ENCODE peak calls at places on chromosomes 11 and 22, in four cellular contexts. Y is pancreas, P is DND-41, E is right atrium auricular region. W is an unnamed sample. For H3K4me1, the result is how much of the 10 kb centered on the place peaks cover.

GRCh38 chr11:73981051-73981805 is 1.4 kb downstream of the UCP2 start:
- DNase-seq in E (no peak), P (no peak), Y (peak), W (no peak)

GRCh38 chr11:115321602-115322289 is 182.5 kb downstream of the CADM1 start:
- DNase-seq in Y (no peak), P (no peak), E (no peak), W (no peak)

GRCh38 chr11:19499999-19500398 is 212.6 kb upstream of the NAV2 start:
- DNase-seq in Y (no peak), P (no peak), E (no peak), W (no peak)

GRCh38 chr11:114678125-114679036 is at the start of gene NXPE2:
- DNase-seq in P (no peak), Y (no peak), E (no peak), W (no peak)

GRCh38 chr11:130131957-130132850 is 27.4 kb upstream of the ST14 start:
- DNase-seq in E (peak), Y (no peak), P (peak), W (peak)

GRCh38 chr11:72630104-72630852 is 43.9 kb downstream of the PDE2A start:
- DNase-seq in P (no peak), E (no peak), Y (no peak), W (no peak)

GRCh38 chr22:44698531-44699421 is 3.2 kb upstream of the PRR5 start:
- DNase-seq in E (peak), Y (no peak), P (no peak), W (peak)

GRCh38 chr22:27992294-27993165 is 73.5 kb upstream of the PITPNB start:
- DNase-seq in E (no peak), P (no peak), Y (peak), W (no peak)

GRCh38 chr11:128845334-128845780 is 21.7 kb downstream of the KCNJ1 start:
- DNase-seq in E (no peak), Y (no peak), P (peak), W (no peak)

GRCh38 chr11:91136631-91137030 is 913.8 kb upstream of the CHORDC1 start:
- DNase-seq in E (no peak), Y (no peak), P (no peak), W (no peak)

GRCh38 chr11:69037074-69037473 is 11.7 kb upstream of the TPCN2 start:
- DNase-seq in P (no peak), Y (no peak), E (no peak), W (no peak)

GRCh38 chr22:27008454-27008853 is 351.1 kb downstream of the MIAT start:
- DNase-seq in E (no peak), Y (no peak), P (no peak), W (no peak)

GRCh38 chr11:2933376-2934056 is 4.3 kb upstream of the PHLDA2 start:
- DNase-seq in P (peak), Y (peak), E (peak), W (peak)

GRCh38 chr11:6321961-6322362 is 1.7 kb upstream of the CAVIN3 start:
- DNase-seq in P (no peak), E (no peak), Y (no peak), W (no peak)

GRCh38 chr11:17719940-17720795 is 797 bp downstream of the MYOD1 start:
- DNase-seq in Y (no peak), P (no peak), E (no peak), W (no peak)

GRCh38 chr22:45007946-45008852 is 1.6 kb downstream of the PHF21B start:
- DNase-seq in E (no peak), Y (peak), P (no peak), W (no peak)

GRCh38 chr22:29382575-29383328 is 5.6 kb downstream of the AP1B1 start:
- DNase-seq in Y (no peak), P (no peak), E (no peak), W (no peak)

GRCh38 chr11:114308689-114309089 is 12.5 kb downstream of the NNMT start:
- DNase-seq in Y (no peak), E (peak), P (no peak), W (no peak)

GRCh38 chr22:50218996-50219727 is 18.4 kb downstream of the SELENOO start:
- DNase-seq in Y (peak), E (peak), P (peak), W (peak)

GRCh38 chr11:23233075-23233474 is 372.8 kb upstream of the CCDC179 start:
- DNase-seq in Y (no peak), P (no peak), E (no peak), W (no peak)

GRCh38 chr11:9759519-9760179 is 95.8 kb downstream of the SWAP70 start:
- DNase-seq in P (peak), Y (peak), E (peak), W (peak)

GRCh38 chr11:35077709-35078695 is 61.0 kb upstream of the CD44 start:
- DNase-seq in P (peak), E (no peak), Y (no peak), W (no peak)

GRCh38 chr11:84720706-84721402 is 906.3 kb downstream of the DLG2 start:
- DNase-seq in P (no peak), E (peak), Y (peak), W (peak)

GRCh38 chr11:110747531-110747930 is 35.3 kb upstream of the ARHGAP20 start:
- DNase-seq in P (no peak), E (no peak), Y (no peak), W (no peak)

GRCh38 chr11:77267910-77268309 is 33.6 kb downstream of the GDPD4 start:
- DNase-seq in P (no peak), E (no peak), Y (no peak), W (no peak)

GRCh38 chr22:49255741-49256318 is 571.8 kb downstream of the BRD1 start:
- DNase-seq in E (no peak), P (no peak), Y (peak), W (no peak)

GRCh38 chr11:66676279-66676919 is 1.3 kb downstream of the RBM4B start:
- DNase-seq in P (no peak), Y (no peak), E (no peak), W (no peak)

GRCh38 chr11:64146036-64146943 is 19.6 kb downstream of the MACROD1 start:
- DNase-seq in Y (peak), P (peak), E (no peak), W (peak)

GRCh38 chr11:133078591-133079179 is 453.6 kb downstream of the OPCML start:
- DNase-seq in Y (peak), P (peak), E (no peak), W (peak)

GRCh38 chr22:49921508-49922278 is 3.3 kb downstream of the CRELD2 start:
- DNase-seq in E (no peak), Y (no peak), P (no peak), W (no peak)

GRCh38 chr11:120709808-120710207 is 198.3 kb downstream of the GRIK4 start:
- DNase-seq in Y (no peak), P (no peak), E (peak), W (no peak)

GRCh38 chr11:44766112-44766971 is 39.6 kb downstream of the TSPAN18 start:
- DNase-seq in P (no peak), E (peak), Y (no peak), W (no peak)

GRCh38 chr11:130246719-130247118 is 68.0 kb downstream of the ZBTB44 start:
- DNase-seq in Y (no peak), P (no peak), E (no peak), W (no peak)

GRCh38 chr11:86551286-86551685 is 121.1 kb downstream of the ME3 start:
- DNase-seq in Y (no peak), E (no peak), P (no peak), W (peak)

GRCh38 chr22:42904049-42904448 is 47.0 kb upstream of the ARFGAP3 start:
- DNase-seq in Y (no peak), E (no peak), P (no peak), W (no peak)
- H3K4me1 ChIP-seq in Y (under half), E (half or more), P (under half), W (under half)

GRCh38 chr22:39098576-39098975 is 1.5 kb downstream of the APOBEC3H start:
- DNase-seq in P (no peak), E (no peak), Y (no peak), W (no peak)

GRCh38 chr22:39095971-39096370 is 1.1 kb upstream of the APOBEC3H start:
- DNase-seq in Y (no peak), E (no peak), P (no peak), W (no peak)

GRCh38 chr22:39094717-39095389 is 2.2 kb upstream of the APOBEC3H start:
- DNase-seq in E (no peak), P (no peak), Y (no peak), W (no peak)

GRCh38 chr22:39098026-39098425 is 982 bp downstream of the APOBEC3H start:
- DNase-seq in E (no peak), P (no peak), Y (no peak), W (no peak)

DNA sequence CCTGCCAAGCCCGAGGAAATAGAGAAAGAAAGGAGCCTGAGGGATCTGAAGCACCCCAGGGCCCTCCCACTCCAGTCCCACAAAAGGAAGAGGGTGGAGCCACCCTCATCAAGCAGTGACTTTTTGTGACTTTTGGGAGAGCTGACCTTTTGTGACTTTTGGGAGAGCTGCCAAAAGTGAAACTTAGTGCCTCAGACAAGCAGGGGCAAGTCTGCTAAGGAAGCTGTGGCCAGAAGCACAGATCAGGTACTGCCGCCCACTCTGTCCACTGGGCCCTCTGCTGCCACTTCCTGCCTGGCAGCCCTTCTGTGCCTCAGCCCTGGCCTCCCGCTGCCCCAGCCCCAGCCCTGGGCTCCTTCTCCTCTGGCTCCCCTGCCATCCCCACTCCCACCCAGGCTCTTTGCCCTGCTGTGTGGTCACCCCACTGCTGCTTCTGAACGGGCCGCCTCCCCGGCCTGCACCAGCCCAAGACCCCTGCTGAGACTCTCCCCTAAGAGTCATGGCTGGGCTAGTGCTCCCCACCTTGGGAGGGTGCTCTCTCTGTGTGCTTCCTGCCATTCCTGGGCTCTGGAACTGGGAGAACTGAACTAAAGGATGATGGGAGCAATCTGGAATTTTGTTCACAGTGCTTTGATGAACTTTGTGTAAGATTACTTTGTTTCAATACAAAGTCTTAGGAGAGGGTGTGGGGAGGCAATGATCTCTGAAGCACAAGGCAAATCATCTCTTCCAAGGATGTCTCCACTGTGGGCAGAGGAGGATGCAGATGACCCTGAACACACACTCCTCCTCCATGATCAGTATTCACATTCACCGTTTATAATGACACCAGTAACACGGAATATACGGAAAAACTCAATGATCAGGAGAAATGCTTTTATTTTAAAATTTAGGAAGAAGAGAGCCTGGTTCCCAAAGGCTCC is at the start of gene APOBEC3H:
- DNase-seq in P (peak), E (no peak), Y (no peak), W (peak)
- H3K27ac ChIP-seq in P (peak), E (peak), Y (no peak), W (peak)

GRCh38 chr11:94740975-94741707 is 27.0 kb upstream of the AMOTL1 start:
- DNase-seq in P (no peak), Y (peak), E (no peak), W (no peak)

GRCh38 chr11:94738746-94739145 is 29.4 kb upstream of the AMOTL1 start:
- DNase-seq in E (no peak), Y (no peak), P (no peak), W (no peak)

GRCh38 chr11:94739331-94739730 is 28.8 kb upstream of the AMOTL1 start:
- DNase-seq in P (no peak), Y (no peak), E (no peak), W (no peak)

GRCh38 chr11:94742645-94743044 is 25.5 kb upstream of the AMOTL1 start:
- DNase-seq in P (no peak), Y (no peak), E (no peak), W (no peak)

DNA sequence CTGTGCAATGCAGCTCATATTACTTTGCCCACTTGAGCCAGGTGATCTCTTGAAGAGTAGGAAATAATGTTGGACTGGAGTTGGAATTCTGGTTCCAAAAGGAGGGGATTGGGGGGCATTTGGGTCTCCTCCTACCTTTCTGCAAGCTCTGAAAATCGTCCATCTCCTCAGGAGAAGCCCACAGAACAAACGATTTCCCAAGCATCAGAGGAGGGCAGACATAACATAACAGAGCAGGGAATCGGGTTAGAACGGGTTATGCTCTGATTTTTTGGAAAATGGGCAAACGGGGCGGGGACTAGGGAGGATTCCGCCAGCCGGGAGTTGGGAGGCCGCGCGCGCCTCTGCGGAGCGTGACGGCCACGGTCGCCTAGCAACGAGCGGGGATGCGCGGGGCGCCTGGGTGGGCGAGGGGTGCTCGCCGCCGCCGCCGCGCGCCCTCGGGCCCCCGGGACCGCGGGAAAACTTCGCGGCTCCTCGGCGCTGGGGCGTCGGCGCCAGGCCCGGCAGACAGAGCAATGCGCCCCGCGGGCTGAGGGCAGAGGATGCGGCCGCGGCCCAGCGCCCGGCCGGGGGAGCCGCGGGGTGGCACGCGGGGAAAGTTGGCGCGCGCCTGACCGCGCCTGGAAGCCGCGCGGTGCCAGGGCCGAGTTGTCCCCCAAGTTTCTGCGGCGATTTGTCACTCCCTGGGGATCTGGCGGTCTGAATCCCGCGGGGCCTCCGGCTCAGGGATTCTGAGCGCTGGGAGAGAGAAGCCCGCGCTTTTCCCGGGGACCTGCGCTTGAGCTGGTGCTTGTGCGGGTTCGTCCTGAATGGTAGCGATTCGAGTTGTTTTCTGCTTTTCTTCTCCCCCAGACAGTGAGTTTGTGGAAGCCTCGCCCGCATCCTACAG is 27.8 kb upstream of the AMOTL1 start:
- DNase-seq in P (no peak), Y (peak), E (no peak), W (no peak)
- H3K4me1 ChIP-seq in P (under half), Y (under half), E (under half), W (under half)

GRCh38 chr22:47647720-47648119 is 885.3 kb downstream of the TBC1D22A start:
- DNase-seq in E (no peak), Y (no peak), P (no peak), W (no peak)

GRCh38 chr22:47651216-47651987 is 889.0 kb downstream of the TBC1D22A start:
- DNase-seq in E (no peak), P (no peak), Y (no peak), W (no peak)

GRCh38 chr22:47645450-47645914 is 883.0 kb downstream of the TBC1D22A start:
- DNase-seq in P (no peak), E (no peak), Y (no peak), W (no peak)

GRCh38 chr22:47647181-47647580 is 884.7 kb downstream of the TBC1D22A start:
- DNase-seq in Y (no peak), E (no peak), P (no peak), W (no peak)
- H3K27ac ChIP-seq in Y (no peak), E (no peak), P (no peak), W (no peak)

GRCh38 chr22:40226620-40227019 is 48.9 kb downstream of the TNRC6B start:
- DNase-seq in Y (no peak), E (no peak), P (no peak), W (no peak)
- H3K4me1 ChIP-seq in Y (under half), E (under half), P (under half), W (under half)

GRCh38 chr11:102415252-102415916 is 37.2 kb downstream of the TMEM123 start:
- DNase-seq in P (no peak), Y (no peak), E (no peak), W (no peak)
- H3K27ac ChIP-seq in P (no peak), Y (no peak), E (no peak), W (no peak)

W was measured in tibial nerve.